ENCODE peak calls at places on chromosome 20, in five cellular contexts. U, X, J, L and G are unnamed samples. For H3K9me3, the result is how much of the 10 kb centered on the place peaks cover.

GRCh38 chr20:32537657-32538525 is 47.2 kb downstream of the NOL4L start:
- DNase-seq in U (no peak), X (no peak), J (no peak), L (no peak), G (no peak)

GRCh38 chr20:44780226-44780625 is 30.1 kb downstream of the RIMS4 start:
- DNase-seq in U (no peak), X (no peak), J (no peak), L (peak), G (no peak)

GRCh38 chr20:19789446-19789845 is 31.4 kb downstream of the RIN2 start:
- DNase-seq in U (no peak), X (no peak), J (no peak), L (no peak), G (no peak)

GRCh38 chr20:58553166-58553696 is 38.0 kb upstream of the APCDD1L start:
- DNase-seq in U (no peak), X (peak), J (no peak), L (no peak), G (no peak)

GRCh38 chr20:21104921-21105320 is 1.2 kb downstream of the LINC00237 start:
- DNase-seq in U (no peak), X (no peak), J (no peak), L (no peak), G (no peak)

GRCh38 chr20:51462566-51463276 is 79.8 kb downstream of the NFATC2 start:
- DNase-seq in U (no peak), X (peak), J (peak), L (peak), G (no peak)

GRCh38 chr20:23121766-23122095 is 35.6 kb upstream of the CD93 start:
- DNase-seq in U (no peak), X (peak), J (no peak), L (no peak), G (peak)

GRCh38 chr20:53837126-53837826 is 233.1 kb downstream of the BCAS1 start:
- DNase-seq in U (no peak), X (no peak), J (no peak), L (no peak), G (no peak)

GRCh38 chr20:33703498-33704137 is 16.5 kb downstream of the PXMP4 start:
- DNase-seq in U (no peak), X (no peak), J (no peak), L (no peak), G (no peak)

GRCh38 chr20:38173237-38174156 is 8.4 kb upstream of the TGM2 start:
- DNase-seq in U (no peak), X (peak), J (no peak), L (peak), G (peak)

GRCh38 chr20:24470031-24470781 is 777 bp downstream of the SYNDIG1 start:
- DNase-seq in U (no peak), X (peak), J (no peak), L (no peak), G (no peak)

GRCh38 chr20:59735917-59736316 is 131.6 kb downstream of the PHACTR3 start:
- DNase-seq in U (no peak), X (no peak), J (no peak), L (no peak), G (peak)

GRCh38 chr20:44646023-44646640 is 5.4 kb downstream of the ADA start:
- DNase-seq in U (peak), X (no peak), J (no peak), L (peak), G (no peak)

GRCh38 chr20:25389858-25390537 is 637 bp downstream of the ABHD12 start:
- DNase-seq in U (peak), X (peak), J (peak), L (no peak), G (peak)

GRCh38 chr20:33316343-33316742 is 33.3 kb downstream of the BPIFB1 start:
- DNase-seq in U (no peak), X (no peak), J (no peak), L (no peak), G (no peak)

GRCh38 chr20:48236485-48237055 is 451.3 kb upstream of the SULF2 start:
- DNase-seq in U (no peak), X (peak), J (no peak), L (no peak), G (no peak)

GRCh38 chr20:59135093-59135492 is 28.5 kb upstream of the ZNF831 start:
- DNase-seq in U (no peak), X (no peak), J (no peak), L (no peak), G (no peak)

GRCh38 chr20:45311589-45312211 is 3.6 kb upstream of the MATN4 start:
- DNase-seq in U (peak), X (no peak), J (peak), L (peak), G (peak)

GRCh38 chr20:856361-856775 is 22.9 kb downstream of the FAM110A start:
- DNase-seq in U (no peak), X (no peak), J (peak), L (peak), G (peak)

GRCh38 chr20:855466-856360 is 22.2 kb downstream of the FAM110A start:
- DNase-seq in U (no peak), X (no peak), J (no peak), L (no peak), G (no peak)

GRCh38 chr20:859661-860294 is 26.3 kb downstream of the FAM110A start:
- DNase-seq in U (no peak), X (no peak), J (no peak), L (peak), G (no peak)

GRCh38 chr20:860891-861290 is 27.4 kb downstream of the FAM110A start:
- DNase-seq in U (no peak), X (no peak), J (no peak), L (no peak), G (no peak)

DNA sequence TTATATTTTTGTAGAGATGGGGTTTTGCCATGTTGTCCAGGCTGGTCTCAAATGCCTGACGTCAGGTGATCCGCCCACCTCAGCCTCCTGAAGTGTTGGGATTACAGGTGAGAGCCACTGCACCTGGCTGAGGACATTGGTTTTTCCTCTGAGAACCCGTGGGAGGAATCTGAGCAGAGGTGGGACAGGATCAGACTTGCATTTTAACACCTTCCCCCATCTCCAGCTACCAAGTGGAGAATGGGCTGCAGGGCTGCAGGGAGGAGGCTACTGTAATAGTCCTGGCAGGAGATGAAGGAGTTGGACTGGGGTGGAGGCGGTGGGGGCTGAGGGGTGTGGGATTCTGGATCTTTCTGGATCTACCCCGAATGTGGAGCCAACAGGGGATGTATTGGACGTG is 24.5 kb downstream of the FAM110A start:
- DNase-seq in U (no peak), X (no peak), J (no peak), L (no peak), G (no peak)
- H3K27ac ChIP-seq in U (no peak), X (no peak), J (no peak), L (no peak), G (no peak)

GRCh38 chr20:49508435-49509199 is 26.1 kb upstream of the KCNB1 start:
- DNase-seq in U (no peak), X (peak), J (no peak), L (peak), G (no peak)
- TF ChIP-seq CTCF in U (peak), X (peak), J (peak), L (peak), G (peak)

GRCh38 chr20:49281913-49282467 is 4.1 kb upstream of the ZNFX1 start:
- DNase-seq in U (no peak), X (no peak), J (no peak), L (no peak), G (no peak)
- H3K9me3 ChIP-seq in U (under half), X (under half), J (under half), L (under half), G (under half)

DNA sequence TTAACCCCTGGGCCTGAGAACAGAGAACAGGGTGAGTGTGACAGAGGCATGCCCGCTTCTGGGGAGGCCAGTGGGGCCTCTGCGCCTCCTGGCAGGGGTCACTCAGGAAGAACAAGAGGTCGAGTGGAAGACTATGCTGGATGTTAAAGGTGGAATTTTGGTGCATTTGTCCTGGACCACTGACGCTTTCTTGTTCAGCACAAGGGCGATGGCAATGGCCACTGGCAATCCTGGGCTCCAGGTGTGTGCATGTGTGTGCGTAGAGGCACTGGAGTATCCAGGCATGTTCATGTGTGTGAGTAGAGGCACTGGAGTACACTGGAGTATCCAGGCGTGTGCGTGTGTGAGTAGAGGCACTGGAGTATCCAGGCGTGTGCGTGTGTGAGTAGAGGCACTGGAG is 23.5 kb upstream of the NPBWR2 start:
- DNase-seq in U (no peak), X (peak), J (peak), L (no peak), G (no peak)
- H3K27ac ChIP-seq in U (no peak), X (no peak), J (no peak), L (no peak), G (no peak)